ENCODE peak calls at places on chromosomes 11 and 22, in seven cellular contexts. W, V, R, X, N, L and F are unnamed samples.

GRCh38 chr22:38549106-38549884 is 20.7 kb downstream of the DMC1 start:
- DNase-seq in R (no peak), X (no peak), V (no peak), N (no peak), L (no peak), W (no peak), F (no peak)

GRCh38 chr11:35589281-35589680 is 29.0 kb upstream of the FJX1 start:
- DNase-seq in X (no peak), W (no peak), N (no peak), L (no peak), R (no peak), V (no peak), F (no peak)

GRCh38 chr11:71116435-71117040 is 135.8 kb downstream of the SHANK2 start:
- DNase-seq in X (no peak), N (no peak), V (peak), W (no peak), L (no peak), R (no peak), F (no peak)

GRCh38 chr11:98965775-98966174 is 55.0 kb upstream of the CNTN5 start:
- DNase-seq in V (no peak), R (no peak), L (no peak), W (no peak), X (no peak), N (no peak), F (no peak)

GRCh38 chr11:72443016-72443415 is 8.7 kb upstream of the CLPB start:
- DNase-seq in W (no peak), X (no peak), N (no peak), V (no peak), L (no peak), R (no peak), F (no peak)

GRCh38 chr11:46374815-46375214 is 6.7 kb upstream of the MDK start:
- DNase-seq in W (no peak), V (no peak), N (no peak), R (no peak), X (no peak), L (no peak), F (no peak)

GRCh38 chr11:17574141-17574798 is 27.2 kb downstream of the OTOG start:
- DNase-seq in L (no peak), W (no peak), R (peak), N (no peak), X (peak), V (no peak), F (no peak)

GRCh38 chr22:19929586-19930302 is 11.8 kb upstream of the COMT start:
- DNase-seq in W (peak), R (no peak), N (no peak), V (no peak), L (no peak), X (no peak), F (no peak)

GRCh38 chr11:96125400-96125799 is 201.5 kb upstream of the MTMR2 start:
- DNase-seq in L (no peak), N (no peak), R (no peak), V (no peak), W (no peak), X (no peak), F (no peak)

GRCh38 chr11:34030386-34030785 is 21.1 kb upstream of the CAPRIN1 start:
- DNase-seq in X (no peak), R (no peak), N (no peak), L (no peak), W (no peak), V (no peak), F (no peak)

GRCh38 chr11:123197711-123198110 is 2.7 kb upstream of the CLMP start:
- DNase-seq in W (peak), R (no peak), N (no peak), V (peak), X (no peak), L (no peak), F (no peak)